ENCODE peak calls at places on chromosomes 2 and 18, in four cellular contexts. R is Karpas-422; X is iPS DF 6.9; Q is CD4-positive, alpha-beta T cell. Y is an unnamed sample. For H3K9me3, the result is how much of the 10 kb centered on the place peaks cover.

GRCh38 chr2:15399241-15399640 is 161.9 kb downstream of the NBAS start:
- DNase-seq in X (no peak), Q (no peak), R (no peak), Y (no peak)

GRCh38 chr2:19819097-19820065 is 82.4 kb downstream of the TTC32 start:
- DNase-seq in X (no peak), R (no peak), Q (no peak), Y (no peak)

GRCh38 chr2:63040586-63040985 is 10.0 kb upstream of the OTX1 start:
- DNase-seq in X (no peak), Q (no peak), R (no peak), Y (no peak)

GRCh38 chr2:96698221-96698861 is 41.5 kb downstream of the LMAN2L start:
- DNase-seq in X (no peak), R (no peak), Q (no peak), Y (no peak)

GRCh38 chr2:219252570-219252899 is 508 bp upstream of the TUBA4B start:
- DNase-seq in R (no peak), Q (no peak), X (no peak), Y (no peak)

GRCh38 chr2:240593703-240594451 is 7.3 kb downstream of the CAPN10 start:
- DNase-seq in Q (no peak), R (no peak), X (no peak), Y (no peak)

GRCh38 chr18:39841133-39842041 is 2113.6 kb upstream of the PIK3C3 start:
- DNase-seq in X (peak), R (no peak), Q (no peak), Y (no peak)

GRCh38 chr2:146068051-146068450 is 1548.1 kb upstream of the ZEB2 start:
- DNase-seq in Q (no peak), R (no peak), X (no peak), Y (no peak)

GRCh38 chr2:152740743-152741328 is 22.4 kb downstream of the ARL6IP6 start:
- DNase-seq in Q (no peak), X (no peak), R (peak), Y (peak)

GRCh38 chr2:53202063-53202462 is 565.5 kb upstream of the CHAC2 start:
- DNase-seq in Q (no peak), R (peak), X (no peak), Y (peak)

GRCh38 chr2:237806334-237806733 is 7.8 kb downstream of the RBM44 start:
- DNase-seq in X (no peak), R (no peak), Q (no peak), Y (no peak)

GRCh38 chr18:62754026-62754425 is 38.7 kb downstream of the PHLPP1 start:
- DNase-seq in X (no peak), Q (no peak), R (no peak), Y (no peak)

DNA sequence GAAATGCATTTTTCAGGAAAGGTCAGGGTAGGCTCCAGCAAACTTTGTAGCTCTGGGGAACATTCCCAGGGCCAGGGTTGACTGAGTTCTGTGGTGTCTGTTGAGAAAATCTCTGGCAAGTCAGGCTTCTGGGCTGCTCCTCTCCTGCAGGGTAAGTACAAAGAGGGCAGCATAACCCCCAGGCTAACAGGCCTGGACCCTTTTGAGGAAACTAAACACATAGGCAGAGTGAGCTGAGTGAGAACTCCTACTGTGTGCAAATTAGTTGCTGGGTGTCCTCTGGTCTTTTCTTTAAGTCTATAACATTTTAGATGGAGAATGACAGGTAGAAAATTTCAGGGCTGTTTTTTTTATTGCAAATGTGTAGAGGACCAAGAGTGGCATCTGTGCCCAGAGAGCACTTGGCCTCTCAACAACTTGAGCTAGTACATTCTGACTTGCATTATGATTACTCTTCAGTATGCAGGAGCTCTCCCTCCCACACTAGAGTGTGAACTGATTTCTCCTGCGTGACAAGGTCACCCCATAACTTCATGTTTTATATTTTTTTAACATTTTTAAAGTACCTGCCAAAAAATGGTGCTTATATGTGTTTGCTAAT is 49.9 kb downstream of the GPR39 start:
- DNase-seq in Q (no peak), X (no peak), R (no peak), Y (no peak)
- H3K9me3 ChIP-seq in Q (under half), X (under half), R (under half), Y (under half)

DNA sequence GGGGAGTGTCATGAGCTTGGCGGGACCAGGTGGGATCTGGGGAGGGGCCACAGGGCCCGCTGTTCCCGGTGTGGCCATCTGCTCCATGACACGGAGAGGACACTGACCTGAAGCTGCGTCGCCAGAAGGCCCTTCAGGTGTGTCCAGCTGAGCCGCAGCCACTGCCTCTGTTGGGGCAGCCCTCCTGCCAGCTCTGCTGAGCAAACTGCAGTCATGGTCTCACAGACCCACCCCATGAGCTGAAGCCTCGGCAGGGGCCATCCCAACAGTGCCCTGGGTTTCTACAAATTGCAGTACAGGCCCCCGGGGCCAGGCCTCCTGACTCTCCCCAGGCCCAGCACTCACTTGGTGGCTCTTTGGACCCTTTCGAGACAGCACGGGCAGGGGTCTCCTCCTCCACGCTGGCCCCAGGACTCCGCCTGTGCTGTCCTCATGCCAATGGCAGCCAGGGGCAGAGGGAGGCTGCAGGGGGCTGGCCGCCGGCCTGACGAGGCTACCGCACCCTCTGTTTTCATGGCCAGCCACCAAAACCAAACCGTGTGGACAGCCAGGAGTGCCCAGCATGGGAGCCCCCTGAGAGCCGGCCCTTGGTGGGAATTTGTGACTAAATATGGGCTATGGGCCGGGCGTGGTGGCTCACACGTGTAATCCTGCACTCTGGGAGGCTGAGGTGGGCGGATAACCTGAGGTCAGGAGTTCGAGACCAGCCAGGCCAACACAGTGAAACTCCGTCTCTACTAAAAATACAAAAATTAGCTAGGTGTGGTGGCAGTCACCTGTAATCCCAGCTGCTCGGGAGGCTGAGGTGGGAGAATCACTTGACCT is 175.2 kb upstream of the SALL3 start:
- DNase-seq in X (no peak), R (no peak), Q (no peak), Y (no peak)
- H3K9me3 ChIP-seq in X (under half), R (under half), Q (under half), Y (under half)

DNA sequence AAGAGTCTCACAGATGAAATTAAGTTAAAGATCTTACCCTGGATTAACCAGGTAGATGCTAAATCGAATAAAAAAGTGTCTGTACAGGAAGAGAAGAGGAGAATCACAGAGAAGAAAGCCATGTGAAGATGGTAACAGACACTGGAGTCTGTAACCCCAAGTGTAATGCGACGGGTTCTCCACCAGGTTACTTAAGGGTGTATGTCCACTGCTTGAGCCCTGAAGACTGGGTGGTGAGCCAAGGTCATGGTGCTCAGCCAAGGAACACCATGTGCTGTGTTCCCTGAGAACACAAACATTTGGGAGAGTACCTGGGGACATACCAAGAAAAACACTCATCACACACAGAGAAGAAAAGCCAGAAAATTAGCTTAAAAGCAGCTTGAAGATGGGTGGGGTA is 8.2 kb upstream of the ACADL start:
- DNase-seq in Q (no peak), R (no peak), X (no peak), Y (no peak)
- H3K9me3 ChIP-seq in Q (under half), R (under half), X (under half), Y (under half)

DNA sequence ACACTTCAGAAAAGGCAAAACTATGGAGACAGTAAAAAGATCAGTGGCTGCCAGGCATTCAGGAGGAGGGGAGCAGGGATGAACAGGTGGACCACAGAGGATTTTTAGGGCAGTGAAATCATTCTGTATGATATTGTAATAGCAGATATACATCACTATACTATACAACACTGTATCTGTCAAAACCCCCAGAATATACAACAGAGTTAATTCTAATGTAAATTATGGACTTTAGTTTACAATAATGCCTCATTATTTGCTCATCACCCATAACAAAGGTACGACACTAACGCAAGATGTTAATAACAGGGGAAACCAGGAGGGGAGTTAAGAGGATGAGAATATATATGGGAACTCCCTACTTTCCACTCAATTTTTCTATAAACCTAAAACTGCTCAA is 28.8 kb downstream of the MAP3K2 start:
- DNase-seq in R (no peak), Q (no peak), X (no peak), Y (no peak)
- H3K9me3 ChIP-seq in R (under half), Q (under half), X (under half), Y (under half)

Y was measured in Panc1.